ENCODE peak calls at places on chromosomes 12 and 14, in seven cellular contexts. R, I, A, W, F, K and V are unnamed samples.

GRCh38 chr12:65826513-65827171 is 2.4 kb downstream of the HMGA2 start:
- DNase-seq in R (no peak), I (peak), A (no peak), W (no peak), F (no peak), K (no peak), V (peak)

GRCh38 chr12:14885718-14886201 is at the start of gene MGP:
- DNase-seq in R (peak), I (peak), A (no peak), W (peak), F (no peak), K (no peak), V (peak)

GRCh38 chr12:109701064-109701463 is 12.6 kb upstream of the FAM222A start:
- DNase-seq in R (no peak), I (no peak), A (no peak), W (no peak), F (no peak), K (no peak), V (no peak)

GRCh38 chr12:111412007-111412829 is 6.5 kb downstream of the SH2B3 start:
- DNase-seq in R (no peak), I (no peak), A (no peak), W (no peak), F (no peak), K (no peak), V (no peak)

GRCh38 chr14:104121142-104121541 is 17.2 kb upstream of the KIF26A start:
- DNase-seq in R (peak), I (no peak), A (no peak), W (no peak), F (no peak), K (no peak), V (no peak)

GRCh38 chr14:46048127-46048526 is 603.5 kb downstream of the RPL10L start:
- DNase-seq in R (no peak), I (peak), A (peak), W (no peak), F (no peak), K (no peak), V (peak)

GRCh38 chr12:188910-189621 is 24.9 kb downstream of the SLC6A12 start:
- DNase-seq in R (no peak), I (peak), A (peak), W (no peak), F (peak), K (peak), V (no peak)

GRCh38 chr14:106877527-106877926 is 1351.1 kb downstream of the TMEM121 start:
- DNase-seq in R (no peak), I (no peak), A (no peak), W (no peak), F (no peak), K (no peak), V (no peak)

GRCh38 chr12:116159175-116159574 is 118.3 kb downstream of the MED13L start:
- DNase-seq in R (no peak), I (peak), A (peak), W (no peak), F (no peak), K (no peak), V (no peak)

GRCh38 chr12:79252358-79253075 is 387.9 kb downstream of the SYT1 start:
- DNase-seq in R (no peak), I (peak), A (no peak), W (no peak), F (no peak), K (no peak), V (peak)

GRCh38 chr12:115504241-115504941 is 773.1 kb downstream of the MED13L start:
- DNase-seq in R (no peak), I (no peak), A (no peak), W (no peak), F (peak), K (peak), V (no peak)

GRCh38 chr12:129186952-129187351 is 333.7 kb downstream of the GLT1D1 start:
- DNase-seq in R (no peak), I (no peak), A (no peak), W (no peak), F (no peak), K (no peak), V (no peak)

GRCh38 chr12:71303199-71303598 is 136.4 kb upstream of the LGR5 start:
- DNase-seq in R (no peak), I (no peak), A (no peak), W (no peak), F (no peak), K (no peak), V (peak)

GRCh38 chr12:30698346-30698745 is 2.7 kb upstream of the IPO8 start:
- DNase-seq in R (no peak), I (no peak), A (no peak), W (no peak), F (no peak), K (no peak), V (no peak)

GRCh38 chr12:53754633-53755261 is 3.0 kb upstream of the CISTR start:
- DNase-seq in R (no peak), I (peak), A (peak), W (no peak), F (no peak), K (no peak), V (no peak)

GRCh38 chr12:89451876-89452275 is 72.7 kb downstream of the GALNT4 start:
- DNase-seq in R (no peak), I (peak), A (peak), W (peak), F (no peak), K (no peak), V (peak)

GRCh38 chr14:39365354-39365753 is 66.9 kb downstream of the FBXO33 start:
- DNase-seq in R (no peak), I (no peak), A (no peak), W (no peak), F (no peak), K (no peak), V (no peak)

GRCh38 chr12:93552427-93552826 is 20.0 kb upstream of the SOCS2 start:
- DNase-seq in R (no peak), I (no peak), A (no peak), W (no peak), F (no peak), K (no peak), V (no peak)

GRCh38 chr12:92294676-92295440 is 149.2 kb upstream of the BTG1 start:
- DNase-seq in R (no peak), I (peak), A (no peak), W (no peak), F (no peak), K (no peak), V (no peak)

GRCh38 chr12:94187351-94187750 is 39.0 kb downstream of the PLXNC1 start:
- DNase-seq in R (no peak), I (no peak), A (peak), W (no peak), F (no peak), K (no peak), V (no peak)

GRCh38 chr14:104475256-104475655 is 104.3 kb upstream of the C14orf180 start:
- DNase-seq in R (no peak), I (no peak), A (no peak), W (no peak), F (no peak), K (no peak), V (no peak)

GRCh38 chr14:31026076-31026394 is at the start of gene STRN3:
- DNase-seq in R (no peak), I (no peak), A (no peak), W (no peak), F (no peak), K (no peak), V (no peak)

GRCh38 chr14:76045773-76046172 is 60.2 kb downstream of the IFT43 start:
- DNase-seq in R (no peak), I (no peak), A (no peak), W (no peak), F (no peak), K (no peak), V (no peak)

GRCh38 chr12:7959278-7960063 is 23.5 kb upstream of the SLC2A3 start:
- DNase-seq in R (no peak), I (no peak), A (no peak), W (no peak), F (peak), K (no peak), V (peak)

GRCh38 chr12:78571953-78572352 is 292.6 kb upstream of the SYT1 start:
- DNase-seq in R (no peak), I (no peak), A (no peak), W (no peak), F (no peak), K (no peak), V (no peak)

GRCh38 chr14:53367631-53368030 is 214.5 kb upstream of the DDHD1 start:
- DNase-seq in R (no peak), I (peak), A (peak), W (no peak), F (no peak), K (no peak), V (no peak)

GRCh38 chr12:15928345-15928744 is 17.2 kb downstream of the DERA start:
- DNase-seq in R (no peak), I (peak), A (peak), W (no peak), F (no peak), K (no peak), V (peak)

GRCh38 chr12:24848941-24849477 is 99.9 kb downstream of the BCAT1 start:
- DNase-seq in R (no peak), I (no peak), A (no peak), W (no peak), F (no peak), K (no peak), V (no peak)

GRCh38 chr12:120239776-120240494 is 25.6 kb downstream of the PXN start:
- DNase-seq in R (no peak), I (no peak), A (no peak), W (no peak), F (no peak), K (no peak), V (no peak)

GRCh38 chr12:30191701-30192455 is 408.1 kb upstream of the TMTC1 start:
- DNase-seq in R (no peak), I (no peak), A (no peak), W (no peak), F (no peak), K (no peak), V (no peak)

GRCh38 chr12:122951979-122952892 is 14.0 kb downstream of the ABCB9 start:
- DNase-seq in R (peak), I (peak), A (peak), W (peak), F (peak), K (peak), V (peak)

GRCh38 chr14:22168092-22168955 is 420.7 kb downstream of the DAD1 start:
- DNase-seq in R (no peak), I (peak), A (no peak), W (no peak), F (no peak), K (no peak), V (no peak)

GRCh38 chr14:61153436-61153835 is 127.7 kb downstream of the TMEM30B start:
- DNase-seq in R (no peak), I (peak), A (peak), W (no peak), F (no peak), K (no peak), V (peak)

GRCh38 chr14:77194706-77195105 is 13.1 kb downstream of the TMEM63C start:
- DNase-seq in R (no peak), I (no peak), A (no peak), W (peak), F (no peak), K (no peak), V (no peak)

GRCh38 chr12:91986084-91986483 is 159.6 kb downstream of the BTG1 start:
- DNase-seq in R (no peak), I (peak), A (no peak), W (no peak), F (no peak), K (no peak), V (peak)

GRCh38 chr12:114500775-114501473 is 95.0 kb upstream of the TBX5 start:
- DNase-seq in R (no peak), I (no peak), A (no peak), W (no peak), F (no peak), K (no peak), V (no peak)

GRCh38 chr12:9758119-9758518 is 2.6 kb downstream of the CD69 start:
- DNase-seq in R (no peak), I (no peak), A (no peak), W (no peak), F (no peak), K (no peak), V (no peak)

GRCh38 chr12:79020106-79020505 is 155.5 kb downstream of the SYT1 start:
- DNase-seq in R (no peak), I (peak), A (peak), W (no peak), F (no peak), K (no peak), V (peak)

GRCh38 chr14:64788706-64789105 is 84.5 kb downstream of the PLEKHG3 start:
- DNase-seq in R (no peak), I (peak), A (peak), W (no peak), F (no peak), K (no peak), V (peak)

DNA sequence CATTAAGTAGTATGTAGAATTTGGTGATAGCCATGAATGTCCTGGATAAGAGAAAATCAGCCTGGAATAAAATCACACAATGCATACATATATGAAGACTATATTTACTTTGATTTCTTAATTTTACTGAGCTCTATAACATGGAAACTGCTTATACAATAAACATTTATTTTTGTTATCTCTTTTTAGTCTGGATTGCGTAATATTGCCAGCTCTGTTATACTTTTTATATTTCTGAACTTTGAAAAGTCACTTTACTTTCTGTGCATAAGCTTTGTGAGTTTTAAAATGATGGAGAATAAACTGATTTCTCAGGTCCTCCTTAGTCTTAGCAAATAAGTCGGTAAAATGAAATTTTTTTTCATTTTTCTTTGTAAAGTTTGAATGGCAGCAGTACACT is 19.2 kb upstream of the ABCD2 start:
- DNase-seq in R (no peak), I (no peak), A (no peak), W (no peak), F (no peak), K (no peak), V (no peak)
- TF ChIP-seq CTCF in R (no peak), I (no peak), A (no peak), W (no peak), F (no peak), K (no peak), V (no peak)

DNA sequence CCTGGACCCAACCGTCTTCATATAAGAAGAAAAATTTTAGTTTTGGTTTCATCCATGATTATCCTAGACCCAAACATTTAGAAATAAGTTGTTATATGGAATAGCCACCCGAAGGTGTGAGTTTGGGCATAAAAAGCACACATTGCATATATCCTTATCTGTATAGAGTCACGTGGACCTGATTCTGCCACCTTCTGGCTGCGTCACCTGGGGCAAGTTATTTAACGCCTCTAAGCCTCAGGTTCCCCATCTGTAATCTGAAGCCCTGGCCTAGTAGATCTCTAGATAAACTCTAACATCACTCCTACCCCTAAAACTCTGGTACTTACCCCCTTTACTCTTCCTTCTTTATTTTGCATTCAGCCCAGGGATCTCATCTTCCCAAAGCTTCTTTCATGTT is 14.3 kb upstream of the KRT5 start:
- DNase-seq in R (no peak), I (no peak), A (no peak), W (no peak), F (no peak), K (no peak), V (no peak)
- TF ChIP-seq CTCF in R (no peak), I (no peak), A (no peak), W (no peak), F (no peak), K (no peak), V (no peak)

DNA sequence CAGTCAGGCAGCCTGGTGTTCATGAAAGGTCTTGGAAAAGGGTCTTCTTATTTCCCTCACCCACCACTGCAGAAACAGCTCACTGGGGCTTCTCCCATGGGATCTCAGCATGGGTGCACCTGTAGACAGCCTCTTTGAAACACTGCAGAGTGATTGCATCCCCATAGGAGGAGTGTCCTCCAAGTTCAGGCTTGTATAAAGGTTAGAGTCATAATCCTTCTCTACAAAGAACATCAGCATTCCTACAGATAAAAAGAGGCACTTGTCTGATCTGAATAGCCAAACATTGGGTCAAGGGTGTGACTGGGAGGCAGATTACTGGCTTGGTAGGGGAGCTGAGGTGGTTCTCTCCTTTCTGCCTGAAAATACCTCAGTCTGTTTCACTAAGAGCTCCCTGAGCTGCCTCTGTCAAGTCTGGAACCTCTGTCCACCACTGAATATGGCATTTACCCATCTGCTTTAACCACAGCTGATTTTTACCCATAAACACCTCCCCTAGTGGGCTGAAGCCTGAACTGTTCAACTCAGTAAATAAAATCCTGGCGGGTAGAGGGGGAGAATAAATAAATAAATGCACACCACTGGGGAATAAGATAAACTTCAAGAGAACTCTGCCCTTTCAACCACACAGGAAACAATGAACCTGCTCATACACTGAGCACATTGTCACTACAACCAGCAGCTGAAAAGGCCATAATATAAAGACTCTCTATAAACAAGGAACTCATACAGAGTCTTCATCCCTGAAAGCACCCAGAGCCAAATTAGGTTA is 120.7 kb upstream of the SCAF11 start:
- DNase-seq in R (no peak), I (no peak), A (no peak), W (no peak), F (no peak), K (no peak), V (peak)
- TF ChIP-seq CTCF in R (no peak), I (no peak), A (no peak), W (no peak), F (no peak), K (peak), V (no peak)

GRCh38 chr12:56361487-56362129 is 1.0 kb downstream of the APOF start:
- DNase-seq in R (no peak), I (no peak), A (no peak), W (peak), F (no peak), K (no peak), V (no peak)

GRCh38 chr12:56362130-56363059 is at the start of gene APOF:
- DNase-seq in R (no peak), I (no peak), A (no peak), W (peak), F (no peak), K (no peak), V (no peak)

GRCh38 chr12:56358836-56359532 is 923 bp downstream of the STAT2 start:
- DNase-seq in R (no peak), I (peak), A (peak), W (peak), F (no peak), K (no peak), V (peak)

GRCh38 chr12:56359851-56360767 is at the start of gene STAT2:
- DNase-seq in R (peak), I (peak), A (peak), W (peak), F (peak), K (peak), V (peak)
- TF ChIP-seq CTCF in R (no peak), I (no peak), A (no peak), W (no peak), F (no peak), K (no peak), V (no peak)

DNA sequence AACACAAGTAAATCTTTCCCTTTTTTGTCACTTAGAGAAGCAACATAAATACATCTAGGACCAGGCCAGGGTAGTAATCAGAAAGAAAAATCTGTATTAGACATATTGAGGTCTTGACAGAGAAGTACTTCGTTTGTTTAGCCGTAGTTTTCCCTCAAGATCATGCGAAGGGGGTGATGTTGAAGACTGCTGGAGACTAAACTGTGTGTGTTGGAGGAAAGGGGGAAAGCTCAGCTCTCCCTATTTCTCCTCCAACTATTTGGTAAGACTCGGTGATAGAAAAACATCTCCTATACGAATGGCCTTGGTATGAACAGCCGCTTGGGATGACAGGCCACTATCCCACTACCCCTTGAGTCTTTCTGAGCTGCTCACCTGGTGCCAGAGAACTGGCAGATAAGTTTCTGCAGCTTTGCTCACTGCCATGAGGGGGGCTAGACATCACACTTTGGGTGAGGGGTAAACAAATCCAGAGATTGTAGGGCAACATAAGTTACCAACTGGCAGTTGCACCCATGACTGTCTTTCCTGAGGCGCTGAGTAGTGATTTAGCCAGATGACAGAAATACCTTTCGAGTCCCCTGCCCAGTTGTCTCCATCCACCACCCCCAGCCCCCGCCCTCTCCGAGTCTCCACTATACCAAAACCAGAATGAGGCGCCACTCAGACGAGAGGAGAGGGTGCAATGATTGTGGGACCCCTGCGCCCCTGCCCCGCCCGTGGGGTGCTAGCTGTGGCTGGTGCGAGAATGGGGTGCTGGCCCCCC is 685 bp downstream of the VAMP1 start:
- DNase-seq in R (no peak), I (no peak), A (no peak), W (no peak), F (no peak), K (no peak), V (no peak)
- TF ChIP-seq CTCF in R (no peak), I (no peak), A (no peak), W (no peak), F (no peak), K (no peak), V (no peak)

GRCh38 chr12:1279050-1279449 is 288.0 kb downstream of the ERC1 start:
- DNase-seq in R (no peak), I (no peak), A (no peak), W (no peak), F (no peak), K (no peak), V (no peak)
- TF ChIP-seq CTCF in R (no peak), I (peak), A (no peak), W (no peak), F (no peak), K (peak), V (no peak)